ENCODE peak calls at places on chromosomes 1 and 21, in seven cellular contexts. One of them, this sample, is unnamed.

GRCh38 chr1:46133181-46133658 is 791 bp upstream of the PIK3R3 start:
- DNase-seq in stimulated activated CD4-positive, alpha-beta T cell treated with anti-CD3 and anti-CD28 coated beads, Interleukin-15, amount 100 ng/mL, for 1 hour: no peak
- DNase-seq in colonic mucosa: no peak
- DNase-seq in ELR: no peak
- DNase-seq in iPS-NIHi11: peak
- DNase-seq in HT1080: no peak
- DNase-seq in OCI-LY7: peak
- DNase-seq in this sample: no peak

GRCh38 chr1:10625554-10625953 is 150.8 kb downstream of the PEX14 start:
- DNase-seq in OCI-LY7: no peak
- DNase-seq in colonic mucosa: no peak
- DNase-seq in HT1080: no peak
- DNase-seq in stimulated activated CD4-positive, alpha-beta T cell treated with anti-CD3 and anti-CD28 coated beads, Interleukin-15, amount 100 ng/mL, for 1 hour: no peak
- DNase-seq in ELR: no peak
- DNase-seq in iPS-NIHi11: no peak
- DNase-seq in this sample: peak

GRCh38 chr1:3384407-3384806 is 70.1 kb upstream of the ARHGEF16 start:
- DNase-seq in OCI-LY7: no peak
- DNase-seq in stimulated activated CD4-positive, alpha-beta T cell treated with anti-CD3 and anti-CD28 coated beads, Interleukin-15, amount 100 ng/mL, for 1 hour: no peak
- DNase-seq in iPS-NIHi11: no peak
- DNase-seq in HT1080: no peak
- DNase-seq in ELR: no peak
- DNase-seq in colonic mucosa: no peak
- DNase-seq in this sample: no peak

GRCh38 chr1:83998205-83998598 is 730 bp downstream of the TTLL7 start:
- DNase-seq in colonic mucosa: no peak
- DNase-seq in iPS-NIHi11: no peak
- DNase-seq in ELR: no peak
- DNase-seq in OCI-LY7: no peak
- DNase-seq in HT1080: no peak
- DNase-seq in stimulated activated CD4-positive, alpha-beta T cell treated with anti-CD3 and anti-CD28 coated beads, Interleukin-15, amount 100 ng/mL, for 1 hour: no peak
- DNase-seq in this sample: no peak

GRCh38 chr1:61253059-61253735 is 170.8 kb downstream of the NFIA start:
- DNase-seq in colonic mucosa: peak
- DNase-seq in ELR: no peak
- DNase-seq in HT1080: peak
- DNase-seq in stimulated activated CD4-positive, alpha-beta T cell treated with anti-CD3 and anti-CD28 coated beads, Interleukin-15, amount 100 ng/mL, for 1 hour: no peak
- DNase-seq in OCI-LY7: no peak
- DNase-seq in iPS-NIHi11: no peak
- DNase-seq in this sample: no peak

GRCh38 chr1:176033474-176033873 is 173.6 kb downstream of the COP1 start:
- DNase-seq in OCI-LY7: no peak
- DNase-seq in colonic mucosa: no peak
- DNase-seq in ELR: peak
- DNase-seq in iPS-NIHi11: no peak
- DNase-seq in HT1080: no peak
- DNase-seq in stimulated activated CD4-positive, alpha-beta T cell treated with anti-CD3 and anti-CD28 coated beads, Interleukin-15, amount 100 ng/mL, for 1 hour: no peak
- DNase-seq in this sample: no peak

GRCh38 chr21:44012474-44013379 is 618 bp downstream of the TRAPPC10 start:
- DNase-seq in HT1080: peak
- DNase-seq in iPS-NIHi11: peak
- DNase-seq in stimulated activated CD4-positive, alpha-beta T cell treated with anti-CD3 and anti-CD28 coated beads, Interleukin-15, amount 100 ng/mL, for 1 hour: peak
- DNase-seq in colonic mucosa: peak
- DNase-seq in OCI-LY7: peak
- DNase-seq in ELR: peak
- DNase-seq in this sample: peak

GRCh38 chr1:31580513-31580870 is 4.2 kb downstream of the TINAGL1 start:
- DNase-seq in stimulated activated CD4-positive, alpha-beta T cell treated with anti-CD3 and anti-CD28 coated beads, Interleukin-15, amount 100 ng/mL, for 1 hour: no peak
- DNase-seq in ELR: no peak
- DNase-seq in colonic mucosa: no peak
- DNase-seq in OCI-LY7: no peak
- DNase-seq in HT1080: no peak
- DNase-seq in iPS-NIHi11: no peak
- DNase-seq in this sample: no peak

GRCh38 chr1:207034208-207034607 is 1.7 kb upstream of the C1orf116 start:
- DNase-seq in OCI-LY7: no peak
- DNase-seq in iPS-NIHi11: no peak
- DNase-seq in colonic mucosa: no peak
- DNase-seq in HT1080: peak
- DNase-seq in ELR: peak
- DNase-seq in stimulated activated CD4-positive, alpha-beta T cell treated with anti-CD3 and anti-CD28 coated beads, Interleukin-15, amount 100 ng/mL, for 1 hour: no peak
- DNase-seq in this sample: no peak

GRCh38 chr1:234975122-234975940 is 153.3 kb downstream of the TOMM20 start:
- DNase-seq in stimulated activated CD4-positive, alpha-beta T cell treated with anti-CD3 and anti-CD28 coated beads, Interleukin-15, amount 100 ng/mL, for 1 hour: no peak
- DNase-seq in colonic mucosa: no peak
- DNase-seq in HT1080: peak
- DNase-seq in iPS-NIHi11: no peak
- DNase-seq in ELR: peak
- DNase-seq in OCI-LY7: no peak
- DNase-seq in this sample: no peak

GRCh38 chr1:182617075-182617429 is 12.9 kb upstream of the RGS16 start:
- DNase-seq in colonic mucosa: no peak
- DNase-seq in OCI-LY7: no peak
- DNase-seq in iPS-NIHi11: no peak
- DNase-seq in HT1080: no peak
- DNase-seq in stimulated activated CD4-positive, alpha-beta T cell treated with anti-CD3 and anti-CD28 coated beads, Interleukin-15, amount 100 ng/mL, for 1 hour: no peak
- DNase-seq in ELR: no peak
- DNase-seq in this sample: no peak

GRCh38 chr1:177185209-177185608 is 14.5 kb downstream of the BRINP2 start:
- DNase-seq in stimulated activated CD4-positive, alpha-beta T cell treated with anti-CD3 and anti-CD28 coated beads, Interleukin-15, amount 100 ng/mL, for 1 hour: no peak
- DNase-seq in iPS-NIHi11: no peak
- DNase-seq in colonic mucosa: no peak
- DNase-seq in HT1080: peak
- DNase-seq in ELR: peak
- DNase-seq in OCI-LY7: no peak
- DNase-seq in this sample: no peak

GRCh38 chr1:18101508-18101907 is 6.1 kb upstream of the IGSF21 start:
- DNase-seq in HT1080: no peak
- DNase-seq in iPS-NIHi11: no peak
- DNase-seq in stimulated activated CD4-positive, alpha-beta T cell treated with anti-CD3 and anti-CD28 coated beads, Interleukin-15, amount 100 ng/mL, for 1 hour: no peak
- DNase-seq in ELR: no peak
- DNase-seq in OCI-LY7: no peak
- DNase-seq in colonic mucosa: no peak
- DNase-seq in this sample: no peak

GRCh38 chr21:15275615-15276228 is 210.9 kb upstream of the NRIP1 start:
- DNase-seq in iPS-NIHi11: no peak
- DNase-seq in colonic mucosa: no peak
- DNase-seq in HT1080: no peak
- DNase-seq in ELR: no peak
- DNase-seq in stimulated activated CD4-positive, alpha-beta T cell treated with anti-CD3 and anti-CD28 coated beads, Interleukin-15, amount 100 ng/mL, for 1 hour: no peak
- DNase-seq in OCI-LY7: no peak
- DNase-seq in this sample: no peak

GRCh38 chr1:77620273-77620672 is 62.2 kb downstream of the ZZZ3 start:
- DNase-seq in colonic mucosa: no peak
- DNase-seq in ELR: no peak
- DNase-seq in stimulated activated CD4-positive, alpha-beta T cell treated with anti-CD3 and anti-CD28 coated beads, Interleukin-15, amount 100 ng/mL, for 1 hour: no peak
- DNase-seq in OCI-LY7: no peak
- DNase-seq in HT1080: no peak
- DNase-seq in iPS-NIHi11: no peak
- DNase-seq in this sample: no peak

GRCh38 chr21:35504277-35504676 is 455.2 kb upstream of the RUNX1 start:
- DNase-seq in OCI-LY7: no peak
- DNase-seq in stimulated activated CD4-positive, alpha-beta T cell treated with anti-CD3 and anti-CD28 coated beads, Interleukin-15, amount 100 ng/mL, for 1 hour: no peak
- DNase-seq in iPS-NIHi11: no peak
- DNase-seq in colonic mucosa: no peak
- DNase-seq in ELR: no peak
- DNase-seq in HT1080: no peak
- DNase-seq in this sample: no peak

GRCh38 chr1:177069489-177069888 is 95.0 kb downstream of the ASTN1 start:
- DNase-seq in OCI-LY7: no peak
- DNase-seq in stimulated activated CD4-positive, alpha-beta T cell treated with anti-CD3 and anti-CD28 coated beads, Interleukin-15, amount 100 ng/mL, for 1 hour: no peak
- DNase-seq in iPS-NIHi11: no peak
- DNase-seq in HT1080: no peak
- DNase-seq in colonic mucosa: no peak
- DNase-seq in ELR: no peak
- DNase-seq in this sample: no peak

GRCh38 chr1:4016351-4017130 is 116.5 kb upstream of the C1orf174 start:
- DNase-seq in HT1080: no peak
- DNase-seq in colonic mucosa: no peak
- DNase-seq in stimulated activated CD4-positive, alpha-beta T cell treated with anti-CD3 and anti-CD28 coated beads, Interleukin-15, amount 100 ng/mL, for 1 hour: no peak
- DNase-seq in iPS-NIHi11: no peak
- DNase-seq in OCI-LY7: peak
- DNase-seq in ELR: no peak
- DNase-seq in this sample: peak

GRCh38 chr1:1630965-1631792 is 794 bp upstream of the MMP23B start:
- DNase-seq in OCI-LY7: no peak
- DNase-seq in HT1080: no peak
- DNase-seq in iPS-NIHi11: peak
- DNase-seq in ELR: no peak
- DNase-seq in colonic mucosa: peak
- DNase-seq in stimulated activated CD4-positive, alpha-beta T cell treated with anti-CD3 and anti-CD28 coated beads, Interleukin-15, amount 100 ng/mL, for 1 hour: no peak
- DNase-seq in this sample: peak

GRCh38 chr1:213697192-213697802 is 290.5 kb upstream of the PROX1 start:
- DNase-seq in OCI-LY7: no peak
- DNase-seq in stimulated activated CD4-positive, alpha-beta T cell treated with anti-CD3 and anti-CD28 coated beads, Interleukin-15, amount 100 ng/mL, for 1 hour: no peak
- DNase-seq in colonic mucosa: no peak
- DNase-seq in iPS-NIHi11: no peak
- DNase-seq in HT1080: no peak
- DNase-seq in ELR: no peak
- DNase-seq in this sample: no peak

GRCh38 chr21:14995695-14996490 is 68.9 kb downstream of the NRIP1 start:
- DNase-seq in colonic mucosa: no peak
- DNase-seq in HT1080: peak
- DNase-seq in iPS-NIHi11: no peak
- DNase-seq in ELR: peak
- DNase-seq in stimulated activated CD4-positive, alpha-beta T cell treated with anti-CD3 and anti-CD28 coated beads, Interleukin-15, amount 100 ng/mL, for 1 hour: no peak
- DNase-seq in OCI-LY7: no peak
- DNase-seq in this sample: no peak

GRCh38 chr21:38243732-38244406 is 12.9 kb upstream of the KCNJ15 start:
- DNase-seq in iPS-NIHi11: no peak
- DNase-seq in stimulated activated CD4-positive, alpha-beta T cell treated with anti-CD3 and anti-CD28 coated beads, Interleukin-15, amount 100 ng/mL, for 1 hour: no peak
- DNase-seq in HT1080: no peak
- DNase-seq in ELR: no peak
- DNase-seq in OCI-LY7: no peak
- DNase-seq in colonic mucosa: no peak
- DNase-seq in this sample: no peak